ENCODE peak calls at places on chromosomes 7 and 10, in nine cellular contexts. Z is CD4-positive, alpha-beta memory T cell; O is right cardiac atrium; R is lower lobe of right lung; I is stimulated activated CD4-positive, alpha-beta T cell treated with anti-CD3 and anti-CD28 coated beads, Interleukin-4, amount 100 ng/mL, for 4 hours; D is activated B cell treated with CpG ODN at 0.5 μM for 24 hours; P is activated CD8-positive, alpha-beta memory T cell treated with anti-CD3 and anti-CD28 coated beads, Interleukin-2, amount 50 U/mL, for 4 hours; N is glutamatergic neuron; A is T-helper 9 cell. C is an unnamed sample.

GRCh38 chr10:38127812-38128211 is 33.7 kb downstream of the ZNF37A start:
- DNase-seq in Z (no peak), O (no peak), R (no peak), I (no peak), D (no peak), P (no peak), N (no peak), A (no peak), C (no peak)

GRCh38 chr7:133434246-133434865 is 181.5 kb downstream of the EXOC4 start:
- DNase-seq in Z (no peak), O (no peak), R (no peak), I (no peak), D (no peak), P (no peak), N (no peak), A (no peak), C (no peak)

GRCh38 chr7:110534241-110534931 is 556.5 kb upstream of the LRRN3 start:
- DNase-seq in Z (no peak), O (peak), R (no peak), I (no peak), D (no peak), P (no peak), N (no peak), A (no peak), C (no peak)

GRCh38 chr7:2715341-2716231 is 27.6 kb downstream of the AMZ1 start:
- DNase-seq in Z (peak), O (no peak), R (no peak), I (peak), D (no peak), P (peak), N (no peak), A (no peak), C (no peak)

GRCh38 chr10:103145860-103146466 is 47.1 kb downstream of the NT5C2 start:
- DNase-seq in Z (no peak), O (peak), R (no peak), I (no peak), D (no peak), P (no peak), N (no peak), A (no peak), C (no peak)

GRCh38 chr10:93616844-93617360 is 4.6 kb downstream of the PDE6C start:
- DNase-seq in Z (no peak), O (no peak), R (no peak), I (no peak), D (no peak), P (no peak), N (no peak), A (no peak), C (no peak)

GRCh38 chr7:131182446-131183075 is 145.1 kb upstream of the MKLN1 start:
- DNase-seq in Z (no peak), O (no peak), R (no peak), I (no peak), D (no peak), P (no peak), N (no peak), A (no peak), C (no peak)

GRCh38 chr7:142901426-142902259 is 16.1 kb upstream of the TRPV6 start:
- DNase-seq in Z (no peak), O (no peak), R (no peak), I (no peak), D (no peak), P (no peak), N (no peak), A (no peak), C (no peak)

GRCh38 chr10:9825491-9826018 is 1192.1 kb upstream of the CELF2 start:
- DNase-seq in Z (no peak), O (no peak), R (no peak), I (no peak), D (no peak), P (no peak), N (no peak), A (no peak), C (no peak)

GRCh38 chr10:63593576-63593975 is 72.4 kb downstream of the REEP3 start:
- DNase-seq in Z (no peak), O (no peak), R (no peak), I (no peak), D (no peak), P (no peak), N (no peak), A (no peak), C (no peak)

GRCh38 chr10:6402349-6402709 is 177.7 kb downstream of the PRKCQ start:
- DNase-seq in Z (no peak), O (no peak), R (no peak), I (no peak), D (no peak), P (no peak), N (no peak), A (no peak), C (no peak)

GRCh38 chr7:50149364-50149763 is 56.3 kb upstream of the ZPBP start:
- DNase-seq in Z (peak), O (no peak), R (no peak), I (no peak), D (no peak), P (no peak), N (no peak), A (no peak), C (no peak)

GRCh38 chr7:28155964-28156363 is 24.6 kb downstream of the JAZF1 start:
- DNase-seq in Z (no peak), O (no peak), R (no peak), I (no peak), D (no peak), P (no peak), N (no peak), A (no peak), C (no peak)

GRCh38 chr10:28858641-28859040 is 181.3 kb downstream of the BAMBI start:
- DNase-seq in Z (no peak), O (no peak), R (no peak), I (no peak), D (no peak), P (no peak), N (no peak), A (no peak), C (no peak)

GRCh38 chr10:122279725-122280141 is 8.6 kb downstream of the BTBD16 start:
- DNase-seq in Z (no peak), O (no peak), R (no peak), I (no peak), D (no peak), P (no peak), N (peak), A (no peak), C (peak)